ENCODE peak calls at places on chromosomes 7 and 10, in seven cellular contexts. X is transverse colon, M is prostate gland, Y is upper lobe of left lung, L is sigmoid colon, H is A549, J is ovary. Z is an unnamed sample.

GRCh38 chr7:134513169-134513752 is 14.1 kb upstream of the AKR1B10 start:
- DNase-seq in X (peak; percentile 18), M (peak; percentile 17), Y (no peak), L (no peak), H (peak; percentile 75), J (no peak), Z (no peak)

GRCh38 chr7:154978045-154978444 is 24.9 kb downstream of the PAXIP1 start:
- DNase-seq in X (no peak), M (no peak), Y (no peak), L (no peak), H (no peak), J (no peak), Z (no peak)

GRCh38 chr10:63977329-63977923 is 456.2 kb downstream of the REEP3 start:
- DNase-seq in X (peak; percentile 23), M (no peak), Y (no peak), L (no peak), H (peak; percentile 60), J (no peak), Z (no peak)

GRCh38 chr10:7085147-7085912 is 325.5 kb downstream of the SFMBT2 start:
- DNase-seq in X (no peak), M (no peak), Y (no peak), L (no peak), H (no peak), J (no peak), Z (no peak)

GRCh38 chr10:75407716-75408511 is 6.3 kb upstream of the ZNF503 start:
- DNase-seq in X (peak; percentile 21), M (peak; percentile 56), Y (peak; percentile 93), L (no peak), H (no peak), J (peak; percentile 50), Z (no peak)

GRCh38 chr10:6036861-6037321 is 25.3 kb downstream of the IL2RA start:
- DNase-seq in X (no peak), M (no peak), Y (peak; percentile 45), L (peak; percentile 15), H (no peak), J (no peak), Z (no peak)

GRCh38 chr7:138097064-138097741 is 20.9 kb downstream of the AKR1D1 start:
- DNase-seq in X (peak; percentile 45), M (no peak), Y (no peak), L (no peak), H (peak; percentile 31), J (no peak), Z (no peak)

GRCh38 chr7:139720705-139721231 is 57.0 kb downstream of the HIPK2 start:
- DNase-seq in X (peak; percentile 50), M (no peak), Y (no peak), L (no peak), H (no peak), J (no peak), Z (no peak)

GRCh38 chr10:88270061-88270808 is 312.9 kb downstream of the RNLS start:
- DNase-seq in X (no peak), M (no peak), Y (no peak), L (no peak), H (no peak), J (no peak), Z (no peak)

GRCh38 chr7:123594813-123595241 is 6.8 kb upstream of the ASB15 start:
- DNase-seq in X (peak; percentile 26), M (no peak), Y (no peak), L (no peak), H (no peak), J (no peak), Z (no peak)

GRCh38 chr7:151403764-151404163 is 6.1 kb downstream of the WDR86 start:
- DNase-seq in X (no peak), M (no peak), Y (no peak), L (no peak), H (no peak), J (no peak), Z (peak; percentile 21)

GRCh38 chr7:81819861-81820260 is 50.0 kb upstream of the HGF start:
- DNase-seq in X (no peak), M (no peak), Y (no peak), L (no peak), H (no peak), J (no peak), Z (no peak)

GRCh38 chr7:91289633-91290260 is 25.5 kb downstream of the FZD1 start:
- DNase-seq in X (no peak), M (no peak), Y (no peak), L (no peak), H (no peak), J (no peak), Z (no peak)

GRCh38 chr7:91285966-91286365 is 21.7 kb downstream of the FZD1 start:
- DNase-seq in X (no peak), M (no peak), Y (no peak), L (no peak), H (no peak), J (no peak), Z (no peak)

GRCh38 chr7:91288208-91288824 is 24.1 kb downstream of the FZD1 start:
- DNase-seq in X (peak; percentile 60), M (no peak), Y (no peak), L (no peak), H (peak; percentile 30), J (no peak), Z (no peak)

GRCh38 chr7:91286432-91286831 is 22.2 kb downstream of the FZD1 start:
- DNase-seq in X (no peak), M (no peak), Y (no peak), L (no peak), H (no peak), J (no peak), Z (no peak)

DNA sequence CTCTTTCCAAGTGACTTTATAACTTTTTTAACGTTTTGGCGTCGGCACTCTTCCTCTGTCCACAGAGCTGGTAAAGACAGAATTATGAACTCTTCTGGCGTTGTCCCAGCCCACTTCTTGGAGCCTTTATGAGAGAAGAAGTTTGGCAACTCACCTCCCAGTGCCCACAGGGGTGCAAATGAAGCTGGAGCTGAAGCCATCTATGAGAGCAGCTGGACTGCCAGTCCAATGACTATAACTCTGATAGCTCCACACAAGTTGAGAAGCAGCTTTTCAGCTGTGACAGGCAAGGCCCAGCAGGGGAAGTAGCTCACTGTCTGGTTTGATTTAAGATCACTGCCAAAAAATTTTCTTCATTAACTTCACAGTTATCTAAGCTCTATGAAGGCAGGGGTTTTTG is 23.5 kb downstream of the FZD1 start:
- DNase-seq in X (no peak), M (peak; percentile 24), Y (no peak), L (no peak), H (no peak), J (no peak), Z (no peak)
- TF ChIP-seq CTCF in X (no peak), M (no peak), Y (no peak), L (no peak), H (no peak), J (no peak), Z (no peak)

GRCh38 chr10:127525686-127526085 is 23.4 kb upstream of the NPS start:
- DNase-seq in X (no peak), M (no peak), Y (no peak), L (no peak), H (no peak), J (no peak), Z (no peak)
- H3K4me3 ChIP-seq in X (no peak overlapping the region), M (no peak overlapping the region), Y (no peak overlapping the region), L (no peak overlapping the region), H (no peak overlapping the region), J (no peak overlapping the region), Z (no peak overlapping the region)

GRCh38 chr10:110411047-110411410 is 86.7 kb upstream of the DUSP5 start:
- DNase-seq in X (no peak), M (no peak), Y (no peak), L (peak; percentile 81), H (peak; percentile 67), J (no peak), Z (no peak)
- TF ChIP-seq POLR2A in X (no peak), M (no peak), Y (no peak), L (no peak), H (no peak), J (no peak), Z (no peak)

DNA sequence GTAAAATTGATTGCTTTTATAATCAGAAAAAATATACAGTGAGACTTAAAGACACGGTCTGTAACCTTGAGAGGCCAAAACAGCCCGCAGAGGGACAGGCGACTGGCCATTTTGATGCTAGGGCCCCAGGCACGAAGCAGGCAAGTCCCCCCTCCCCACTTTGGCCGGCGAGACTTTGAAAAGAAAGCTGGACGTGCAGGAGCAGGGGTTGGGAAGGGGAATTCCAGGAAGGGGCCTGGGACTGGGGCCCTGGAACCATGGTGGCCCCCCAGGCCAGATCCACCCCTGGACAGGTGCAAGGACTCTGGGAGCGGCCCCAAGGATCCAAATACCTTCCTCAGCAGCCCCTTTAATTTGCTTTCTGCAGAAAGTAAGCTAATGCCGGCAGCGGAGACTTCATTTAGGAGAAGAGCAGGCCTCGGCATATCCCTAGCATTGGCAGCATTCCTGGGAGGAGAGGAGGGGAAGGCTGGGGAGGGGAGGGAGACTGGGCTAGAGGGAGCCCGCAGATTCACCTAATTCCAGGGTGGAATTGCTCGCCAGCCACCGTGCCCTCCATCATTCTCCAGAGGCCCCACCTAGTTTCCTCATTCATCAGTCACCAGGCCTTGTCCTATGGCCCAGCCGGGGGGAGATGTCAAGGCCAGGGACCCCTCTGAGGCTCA is 24.9 kb upstream of the TNRC18 start:
- DNase-seq in X (no peak), M (peak; percentile 53), Y (no peak), L (no peak), H (no peak), J (peak; percentile 48), Z (no peak)
- TF ChIP-seq CTCF in X (no peak), M (no peak), Y (no peak), L (no peak), H (no peak), J (no peak), Z (no peak)

GRCh38 chr10:95906675-95907453 is 911 bp upstream of the CC2D2B start:
- DNase-seq in X (peak; percentile 52), M (peak; percentile 49), Y (no peak), L (peak; percentile 73), H (peak; percentile 70), J (peak; percentile 51), Z (peak; percentile 56)

GRCh38 chr10:95907454-95908253 is at the start of gene CC2D2B:
- DNase-seq in X (peak; percentile 82), M (peak; percentile 81), Y (peak; percentile 97), L (peak; percentile 90), H (peak; percentile 88), J (peak; percentile 80), Z (peak; percentile 89)

GRCh38 chr10:95909591-95909990 is 1.8 kb downstream of the CC2D2B start:
- DNase-seq in X (no peak), M (no peak), Y (no peak), L (no peak), H (no peak), J (no peak), Z (no peak)

DNA sequence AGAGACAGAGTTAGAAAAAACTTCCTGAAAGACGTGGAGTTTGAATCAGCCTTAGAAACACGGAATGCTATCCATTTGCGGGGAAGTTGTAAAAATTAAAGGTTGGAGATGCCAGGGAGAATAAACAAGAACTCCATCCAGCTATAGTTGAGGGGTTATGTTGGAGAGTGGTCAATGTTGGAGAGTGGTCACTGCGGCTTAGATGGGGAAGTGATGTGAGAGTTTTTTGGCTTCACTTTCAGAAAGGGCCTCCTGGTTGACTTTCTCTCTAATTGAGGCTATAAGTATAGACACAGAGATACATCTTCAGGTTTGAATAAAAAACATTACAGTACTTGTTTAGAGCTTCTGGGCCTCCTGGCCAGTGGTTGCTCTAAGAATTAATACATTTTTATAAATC is 675 bp downstream of the CC2D2B start:
- DNase-seq in X (no peak), M (no peak), Y (no peak), L (no peak), H (no peak), J (no peak), Z (no peak)
- H3K4me3 ChIP-seq in X (no peak overlapping the region), M (no peak overlapping the region), Y (no peak overlapping the region), L (no peak overlapping the region), H (no peak overlapping the region), J (no peak overlapping the region), Z (no peak overlapping the region)

GRCh38 chr10:21533577-21534475 is at the start of gene MLLT10:
- DNase-seq in X (peak; percentile 94), M (peak; percentile 93), Y (peak; percentile 100), L (peak; percentile 97), H (peak; percentile 96), J (peak; percentile 94), Z (peak; percentile 98)
- TF ChIP-seq POLR2A in X (peak; percentile 77), M (peak; percentile 79), Y (no peak), L (peak; percentile 76), H (peak; percentile 66), J (peak; percentile 87), Z (peak; percentile 84)